ENCODE peak calls at places on chromosome 2, in six cellular contexts. G is A549, V is H1, I is WTC11, R is endothelial cell of umbilical vein, E is K562. J is an unnamed sample.

GRCh38 chr2:169961911-169962310 is 134.7 kb downstream of the UBR3 start:
- DNase-seq in G (no peak), V (no peak), I (no peak), R (no peak), E (no peak), J (no peak)

GRCh38 chr2:101354420-101354819 is 32.9 kb downstream of the CREG2 start:
- DNase-seq in G (no peak), V (no peak), I (no peak), R (no peak), E (no peak), J (no peak)

GRCh38 chr2:129331638-129332037 is 647.8 kb upstream of the RAB6C start:
- DNase-seq in G (no peak), V (peak; percentile 29), I (peak; percentile 34), R (no peak), E (no peak), J (no peak)

GRCh38 chr2:72961853-72962468 is 44.6 kb downstream of the EMX1 start:
- DNase-seq in G (no peak), V (no peak), I (no peak), R (no peak), E (no peak), J (no peak)

GRCh38 chr2:219507555-219508443 is 6.5 kb upstream of the ASIC4 start:
- DNase-seq in G (no peak), V (no peak), I (no peak), R (no peak), E (no peak), J (no peak)

GRCh38 chr2:54666741-54667639 is 56.5 kb upstream of the EML6 start:
- DNase-seq in G (no peak), V (no peak), I (no peak), R (peak; percentile 37), E (no peak), J (peak; percentile 90)

GRCh38 chr2:53233759-53234547 is 533.7 kb upstream of the CHAC2 start:
- DNase-seq in G (no peak), V (no peak), I (no peak), R (no peak), E (no peak), J (no peak)

GRCh38 chr2:129482626-129483025 is 496.8 kb upstream of the RAB6C start:
- DNase-seq in G (no peak), V (no peak), I (no peak), R (no peak), E (no peak), J (no peak)

GRCh38 chr2:199457147-199458016 is at the start of gene SATB2:
- DNase-seq in G (peak; percentile 25), V (no peak), I (peak; percentile 69), R (peak; percentile 15), E (peak; percentile 25), J (no peak)

DNA sequence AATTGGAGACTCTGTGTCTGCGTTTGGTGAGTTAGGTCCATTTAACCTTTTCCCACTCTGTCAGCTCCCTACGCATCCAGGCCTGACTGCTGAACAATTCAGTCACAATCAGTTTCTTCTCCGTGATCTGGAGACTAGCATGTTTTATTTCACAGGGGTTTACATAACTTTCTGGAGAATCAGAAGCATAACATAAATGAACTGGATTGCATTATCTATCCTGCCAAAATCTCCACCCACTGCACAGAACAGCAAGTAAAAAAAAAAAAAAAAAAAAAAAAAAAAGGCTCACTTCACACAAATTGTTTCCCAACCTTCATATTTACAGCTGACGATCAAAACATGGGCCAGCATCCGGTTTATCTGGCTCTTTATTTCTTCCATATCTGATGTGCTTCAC is 51.4 kb upstream of the GLI2 start:
- DNase-seq in G (no peak), V (no peak), I (no peak), R (no peak), E (no peak), J (no peak)
- TF ChIP-seq JUN in G (no peak), V (no peak), I (no peak), R (no peak), E (no peak), J (no peak)

GRCh38 chr2:33488178-33488690 is 11.8 kb downstream of the RASGRP3 start:
- DNase-seq in G (no peak), V (no peak), I (no peak), R (no peak), E (no peak), J (no peak)

GRCh38 chr2:33489835-33490431 is 13.5 kb downstream of the RASGRP3 start:
- DNase-seq in G (no peak), V (no peak), I (no peak), R (no peak), E (no peak), J (no peak)

GRCh38 chr2:33486544-33486943 is 10.1 kb downstream of the RASGRP3 start:
- DNase-seq in G (no peak), V (no peak), I (no peak), R (no peak), E (no peak), J (no peak)

GRCh38 chr2:33491685-33492084 is 15.2 kb downstream of the RASGRP3 start:
- DNase-seq in G (no peak), V (no peak), I (peak; percentile 38), R (no peak), E (no peak), J (no peak)

DNA sequence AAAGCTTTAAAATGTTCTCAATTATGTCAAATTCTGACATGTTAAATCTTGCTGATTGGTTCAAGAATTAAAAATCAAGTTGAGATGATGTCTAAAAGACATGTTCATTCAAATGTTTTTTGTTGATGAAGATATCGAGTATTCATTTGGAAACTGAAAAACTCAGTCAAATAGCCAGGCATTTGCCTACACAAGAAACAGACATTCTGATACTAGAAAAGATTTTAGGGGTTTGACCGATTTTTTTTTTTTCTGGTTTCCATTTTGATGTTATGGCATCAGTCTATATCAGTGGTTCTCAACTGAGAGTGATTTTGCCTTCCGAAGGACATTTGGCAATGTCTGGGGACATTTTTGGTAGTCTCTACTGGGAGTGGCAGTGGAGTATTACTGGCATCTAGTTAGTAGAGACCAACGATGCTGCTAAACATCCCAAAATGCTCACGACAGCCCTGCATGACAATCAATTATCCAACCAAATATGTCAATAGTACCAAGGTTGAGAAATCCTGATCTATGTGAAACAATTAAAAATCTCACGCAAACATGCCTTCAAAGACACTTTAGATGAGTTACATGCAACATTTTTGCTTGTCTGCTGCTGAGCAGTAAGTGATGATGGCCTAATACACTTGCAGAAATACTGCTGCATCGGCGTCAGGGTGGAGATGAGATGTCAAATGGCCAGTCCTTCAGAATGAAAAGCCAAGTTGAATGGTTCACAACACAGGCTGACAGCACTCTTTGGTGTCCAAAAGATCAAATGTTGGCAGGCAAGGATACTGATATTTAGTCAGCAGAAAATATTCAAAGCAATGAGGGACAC is 12.5 kb downstream of the RASGRP3 start:
- DNase-seq in G (no peak), V (no peak), I (no peak), R (no peak), E (no peak), J (no peak)
- TF ChIP-seq JUN in G (no peak), V (no peak), I (no peak), R (no peak), E (no peak), J (no peak)

DNA sequence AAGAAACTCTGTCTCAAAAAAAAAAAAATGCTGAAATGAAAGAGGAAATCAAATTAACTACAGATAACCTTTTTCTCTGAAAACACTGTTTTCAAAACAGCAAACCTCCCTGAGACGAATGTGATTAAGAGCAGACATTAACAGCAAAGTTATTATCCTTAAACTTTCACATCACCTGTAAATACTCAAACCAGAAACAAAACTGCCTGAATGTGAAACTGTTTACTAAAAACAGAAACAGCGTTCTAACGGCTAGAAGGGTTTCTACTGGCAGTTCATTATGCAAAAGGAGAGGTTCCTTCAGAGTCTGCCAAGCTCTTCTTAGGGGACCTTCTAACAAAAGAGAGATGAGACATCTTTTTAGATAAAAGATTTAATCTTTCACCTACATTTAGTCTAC is 45.9 kb downstream of the PNO1 start:
- DNase-seq in G (no peak), V (no peak), I (no peak), R (no peak), E (no peak), J (no peak)
- TF ChIP-seq JUN in G (no peak), V (no peak), I (no peak), R (no peak), E (no peak), J (no peak)

DNA sequence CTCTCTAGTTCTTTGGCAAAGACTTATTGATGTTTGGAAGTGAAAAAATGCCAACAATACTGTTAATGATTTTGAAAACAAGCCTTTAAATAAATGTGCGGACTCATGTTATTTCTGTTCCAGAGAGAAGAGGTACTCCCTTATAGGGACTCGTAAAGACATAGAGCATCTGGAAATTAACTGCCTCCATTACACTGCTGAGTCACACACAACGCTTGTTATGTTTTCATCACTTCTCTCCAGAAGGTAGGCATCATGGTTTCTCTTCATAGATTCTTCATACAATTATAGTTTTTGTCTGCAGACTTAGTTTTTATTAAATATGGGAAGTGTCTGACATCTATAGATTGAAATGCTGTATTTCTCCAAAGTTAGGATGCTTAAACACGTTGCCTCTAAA is 302.5 kb upstream of the EPC2 start:
- DNase-seq in G (no peak), V (no peak), I (no peak), R (no peak), E (no peak), J (no peak)
- TF ChIP-seq JUN in G (no peak), V (no peak), I (no peak), R (no peak), E (no peak), J (no peak)

GRCh38 chr2:238947920-238948710 is 100.2 kb downstream of the TWIST2 start:
- DNase-seq in G (peak; percentile 39), V (no peak), I (no peak), R (peak; percentile 14), E (no peak), J (peak; percentile 28)
- TF ChIP-seq JUN in G (no peak), V (no peak), I (no peak), R (no peak), E (no peak), J (no peak)

DNA sequence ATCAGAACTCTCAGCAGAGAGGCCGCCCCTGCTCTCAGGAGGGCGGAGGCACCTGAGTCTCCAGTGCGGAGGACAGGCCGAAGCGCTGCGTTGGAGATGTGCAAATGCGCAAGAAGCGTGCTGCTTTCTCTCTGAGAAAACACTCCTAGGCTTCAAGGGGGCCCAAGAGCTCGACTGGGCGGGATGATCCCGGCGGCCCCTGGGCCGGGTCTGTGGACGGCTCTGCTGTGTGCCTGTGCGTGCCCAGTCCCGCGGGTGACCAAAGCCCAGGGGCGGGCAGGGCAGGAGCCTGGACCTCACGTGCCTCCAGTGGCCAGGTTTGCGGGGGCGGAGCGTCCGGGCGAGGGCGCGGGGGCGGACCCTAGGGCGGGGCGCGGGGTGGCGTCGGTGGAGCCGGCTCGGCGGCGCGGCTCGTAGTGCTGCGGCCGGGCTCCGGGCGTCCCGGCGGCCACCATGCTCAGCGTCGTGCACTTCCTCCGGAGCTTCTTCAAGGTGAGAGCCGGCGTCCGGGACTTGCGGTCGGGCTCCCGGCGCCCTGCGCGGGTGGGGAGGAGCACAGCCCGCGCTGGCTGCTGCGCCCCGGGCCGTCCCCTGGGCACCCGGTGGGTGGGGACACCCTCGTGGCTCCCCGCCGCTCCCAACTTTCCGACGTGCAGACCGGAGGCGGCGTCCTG is at the start of gene ARHGEF4:
- DNase-seq in G (peak; percentile 61), V (no peak), I (peak; percentile 82), R (no peak), E (peak; percentile 88), J (no peak)
- TF ChIP-seq JUN in G (no peak), V (no peak), I (no peak), R (no peak), E (no peak), J (no peak)

GRCh38 chr2:105405291-105405690 is 6.4 kb upstream of the FHL2 start:
- DNase-seq in G (no peak), V (no peak), I (no peak), R (no peak), E (no peak), J (no peak)
- TF ChIP-seq JUN in G (no peak), V (no peak), I (no peak), R (no peak), E (no peak), J (no peak)

J was measured in HepG2.